ENCODE peak calls at places on chromosomes 4 and X, in four cellular contexts. One of them, this sample, is unnamed.
A peak's percentile ranks its signal among the peaks of the same experiment; 100 is the strongest.

GRCh38 chrX:115602308-115602707 is 41.3 kb downstream of the PLS3 start:
- DNase-seq in IMR-90: no peak
- DNase-seq in left ventricle myocardium inferior: no peak
- DNase-seq in upper lobe of right lung: no peak
- DNase-seq in this sample: no peak

GRCh38 chrX:10011991-10012390 is 44.8 kb downstream of the CLDN34 start:
- DNase-seq in upper lobe of right lung: peak; percentile 68
- DNase-seq in left ventricle myocardium inferior: no peak
- DNase-seq in IMR-90: no peak
- DNase-seq in this sample: no peak

GRCh38 chr4:55008166-55009056 is 117.0 kb downstream of the KDR start:
- DNase-seq in left ventricle myocardium inferior: no peak
- DNase-seq in upper lobe of right lung: peak; percentile 62
- DNase-seq in IMR-90: no peak
- DNase-seq in this sample: no peak

GRCh38 chr4:110638347-110638746 is 15.5 kb upstream of the PITX2 start:
- DNase-seq in IMR-90: no peak
- DNase-seq in upper lobe of right lung: no peak
- DNase-seq in left ventricle myocardium inferior: no peak
- DNase-seq in this sample: no peak

GRCh38 chr4:186019264-186019663 is 49.7 kb upstream of the TLR3 start:
- DNase-seq in upper lobe of right lung: no peak
- DNase-seq in IMR-90: no peak
- DNase-seq in left ventricle myocardium inferior: no peak
- DNase-seq in this sample: no peak

GRCh38 chr4:55364691-55365346 is 18.8 kb downstream of the SRD5A3 start:
- DNase-seq in left ventricle myocardium inferior: no peak
- DNase-seq in IMR-90: no peak
- DNase-seq in upper lobe of right lung: no peak
- DNase-seq in this sample: no peak

GRCh38 chr4:174926958-174927357 is 8.8 kb downstream of the ADAM29 start:
- DNase-seq in upper lobe of right lung: no peak
- DNase-seq in left ventricle myocardium inferior: no peak
- DNase-seq in IMR-90: no peak
- DNase-seq in this sample: no peak

GRCh38 chr4:99221980-99222379 is 2.9 kb upstream of the ADH6 start:
- DNase-seq in IMR-90: peak; percentile 5
- DNase-seq in upper lobe of right lung: no peak
- DNase-seq in left ventricle myocardium inferior: no peak
- DNase-seq in this sample: no peak

GRCh38 chr4:148735432-148736155 is 293.4 kb upstream of the NR3C2 start:
- DNase-seq in upper lobe of right lung: no peak
- DNase-seq in IMR-90: no peak
- DNase-seq in left ventricle myocardium inferior: no peak
- DNase-seq in this sample: no peak

GRCh38 chrX:131626681-131627296 is 82.9 kb downstream of the OR13H1 start:
- DNase-seq in left ventricle myocardium inferior: no peak
- DNase-seq in upper lobe of right lung: no peak
- DNase-seq in IMR-90: no peak
- DNase-seq in this sample: no peak

GRCh38 chrX:107599371-107599970 is 28.8 kb upstream of the PRPS1 start:
- DNase-seq in left ventricle myocardium inferior: no peak
- DNase-seq in upper lobe of right lung: no peak
- DNase-seq in IMR-90: no peak
- DNase-seq in this sample: no peak

GRCh38 chrX:123626962-123627361 is 105.9 kb downstream of the THOC2 start:
- DNase-seq in left ventricle myocardium inferior: no peak
- DNase-seq in upper lobe of right lung: no peak
- DNase-seq in IMR-90: peak; percentile 68
- DNase-seq in this sample: no peak

GRCh38 chr4:173152104-173152503 is 16.5 kb upstream of the GALNT7 start:
- DNase-seq in upper lobe of right lung: no peak
- DNase-seq in IMR-90: no peak
- DNase-seq in left ventricle myocardium inferior: no peak
- DNase-seq in this sample: no peak

GRCh38 chr4:83109480-83110221 is 4.9 kb downstream of the PLAC8 start:
- DNase-seq in left ventricle myocardium inferior: peak; percentile 26
- DNase-seq in IMR-90: peak; percentile 3
- DNase-seq in upper lobe of right lung: peak; percentile 78
- DNase-seq in this sample: peak; percentile 60

GRCh38 chr4:139581096-139581495 is 25.1 kb upstream of the SETD7 start:
- DNase-seq in left ventricle myocardium inferior: no peak
- DNase-seq in IMR-90: no peak
- DNase-seq in upper lobe of right lung: no peak
- DNase-seq in this sample: no peak

GRCh38 chr4:99824070-99824599 is 7.5 kb downstream of the DAPP1 start:
- DNase-seq in left ventricle myocardium inferior: no peak
- DNase-seq in IMR-90: no peak
- DNase-seq in upper lobe of right lung: no peak
- DNase-seq in this sample: no peak

GRCh38 chr4:150583287-150584197 is 1.6 kb downstream of the MAB21L2 start:
- DNase-seq in IMR-90: peak; percentile 47
- DNase-seq in left ventricle myocardium inferior: peak; percentile 41
- DNase-seq in upper lobe of right lung: no peak
- DNase-seq in this sample: peak; percentile 83

GRCh38 chr4:1081689-1082040 is 31.7 kb downstream of the RNF212 start:
- DNase-seq in left ventricle myocardium inferior: no peak
- DNase-seq in upper lobe of right lung: no peak
- DNase-seq in IMR-90: peak; percentile 63
- DNase-seq in this sample: no peak

GRCh38 chrX:103376118-103376978 is at the start of gene BEX3:
- DNase-seq in left ventricle myocardium inferior: peak; percentile 45
- DNase-seq in IMR-90: peak; percentile 59
- DNase-seq in upper lobe of right lung: peak; percentile 81
- DNase-seq in this sample: peak; percentile 69

GRCh38 chrX:40581333-40581910 is 652 bp downstream of the ATP6AP2 start:
- DNase-seq in left ventricle myocardium inferior: no peak
- DNase-seq in IMR-90: peak; percentile 8
- DNase-seq in upper lobe of right lung: no peak
- DNase-seq in this sample: no peak

GRCh38 chr4:124940387-124940786 is 227.9 kb upstream of the ANKRD50 start:
- DNase-seq in upper lobe of right lung: no peak
- DNase-seq in left ventricle myocardium inferior: no peak
- DNase-seq in IMR-90: peak; percentile 98
- DNase-seq in this sample: no peak

GRCh38 chrX:155215443-155216178 is 649 bp upstream of the VBP1 start:
- DNase-seq in upper lobe of right lung: no peak
- DNase-seq in left ventricle myocardium inferior: no peak
- DNase-seq in IMR-90: no peak
- DNase-seq in this sample: no peak

GRCh38 chr4:2135083-2135482 is 76.0 kb downstream of the NAT8L start:
- DNase-seq in upper lobe of right lung: no peak
- DNase-seq in left ventricle myocardium inferior: no peak
- DNase-seq in IMR-90: peak; percentile 49
- DNase-seq in this sample: no peak

GRCh38 chr4:164716901-164717300 is 37.0 kb upstream of the SMIM31 start:
- DNase-seq in IMR-90: no peak
- DNase-seq in left ventricle myocardium inferior: no peak
- DNase-seq in upper lobe of right lung: no peak
- DNase-seq in this sample: no peak

GRCh38 chr4:187184513-187184912 is 460.9 kb upstream of the FAT1 start:
- DNase-seq in left ventricle myocardium inferior: no peak
- DNase-seq in upper lobe of right lung: no peak
- DNase-seq in IMR-90: no peak
- DNase-seq in this sample: no peak

GRCh38 chr4:182255421-182256190 is 12.4 kb downstream of the TENM3 start:
- DNase-seq in left ventricle myocardium inferior: no peak
- DNase-seq in IMR-90: no peak
- DNase-seq in upper lobe of right lung: no peak
- DNase-seq in this sample: no peak

GRCh38 chr4:158314756-158315487 is 104.6 kb downstream of the TMEM144 start:
- DNase-seq in IMR-90: peak; percentile 98
- DNase-seq in upper lobe of right lung: no peak
- DNase-seq in left ventricle myocardium inferior: no peak
- DNase-seq in this sample: no peak

GRCh38 chrX:107102980-107103379 is 15.6 kb downstream of the RBM41 start:
- DNase-seq in upper lobe of right lung: no peak
- DNase-seq in left ventricle myocardium inferior: no peak
- DNase-seq in IMR-90: peak; percentile 7
- DNase-seq in this sample: no peak

GRCh38 chr4:4426511-4427477 is 39.9 kb downstream of the NSG1 start:
- DNase-seq in upper lobe of right lung: no peak
- DNase-seq in left ventricle myocardium inferior: no peak
- DNase-seq in IMR-90: no peak
- DNase-seq in this sample: no peak

GRCh38 chrX:119887721-119888425 is 7.8 kb upstream of the AKAP14 start:
- DNase-seq in IMR-90: peak; percentile 30
- DNase-seq in left ventricle myocardium inferior: peak; percentile 62
- DNase-seq in upper lobe of right lung: peak; percentile 84
- DNase-seq in this sample: peak; percentile 51

GRCh38 chr4:55947254-55947882 is 1.4 kb upstream of the CEP135 start:
- DNase-seq in upper lobe of right lung: no peak
- DNase-seq in left ventricle myocardium inferior: no peak
- DNase-seq in IMR-90: peak; percentile 36
- DNase-seq in this sample: no peak

GRCh38 chr4:83010111-83010521 is 507 bp downstream of the LIN54 start:
- DNase-seq in IMR-90: peak; percentile 46
- DNase-seq in upper lobe of right lung: no peak
- DNase-seq in left ventricle myocardium inferior: no peak
- DNase-seq in this sample: no peak

GRCh38 chr4:122458625-122459024 is 2.1 kb upstream of the IL2 start:
- DNase-seq in left ventricle myocardium inferior: no peak
- DNase-seq in upper lobe of right lung: no peak
- DNase-seq in IMR-90: peak; percentile 17
- DNase-seq in this sample: no peak

GRCh38 chr4:13201241-13201640 is 282.9 kb downstream of the RAB28 start:
- DNase-seq in upper lobe of right lung: no peak
- DNase-seq in IMR-90: no peak
- DNase-seq in left ventricle myocardium inferior: no peak
- DNase-seq in this sample: no peak

GRCh38 chr4:38151870-38152269 is 191.7 kb downstream of the PTTG2 start:
- DNase-seq in upper lobe of right lung: no peak
- DNase-seq in left ventricle myocardium inferior: no peak
- DNase-seq in IMR-90: no peak
- DNase-seq in this sample: no peak

GRCh38 chr4:38152305-38152704 is 192.1 kb downstream of the PTTG2 start:
- DNase-seq in left ventricle myocardium inferior: no peak
- DNase-seq in IMR-90: no peak
- DNase-seq in upper lobe of right lung: no peak
- DNase-seq in this sample: no peak

GRCh38 chr4:38149472-38149871 is 189.3 kb downstream of the PTTG2 start:
- DNase-seq in IMR-90: no peak
- DNase-seq in upper lobe of right lung: no peak
- DNase-seq in left ventricle myocardium inferior: no peak
- DNase-seq in this sample: no peak

GRCh38 chr4:38150766-38151165 is 190.6 kb downstream of the PTTG2 start:
- DNase-seq in upper lobe of right lung: no peak
- DNase-seq in IMR-90: peak; percentile 93
- DNase-seq in left ventricle myocardium inferior: no peak
- DNase-seq in this sample: peak; percentile 15

DNA sequence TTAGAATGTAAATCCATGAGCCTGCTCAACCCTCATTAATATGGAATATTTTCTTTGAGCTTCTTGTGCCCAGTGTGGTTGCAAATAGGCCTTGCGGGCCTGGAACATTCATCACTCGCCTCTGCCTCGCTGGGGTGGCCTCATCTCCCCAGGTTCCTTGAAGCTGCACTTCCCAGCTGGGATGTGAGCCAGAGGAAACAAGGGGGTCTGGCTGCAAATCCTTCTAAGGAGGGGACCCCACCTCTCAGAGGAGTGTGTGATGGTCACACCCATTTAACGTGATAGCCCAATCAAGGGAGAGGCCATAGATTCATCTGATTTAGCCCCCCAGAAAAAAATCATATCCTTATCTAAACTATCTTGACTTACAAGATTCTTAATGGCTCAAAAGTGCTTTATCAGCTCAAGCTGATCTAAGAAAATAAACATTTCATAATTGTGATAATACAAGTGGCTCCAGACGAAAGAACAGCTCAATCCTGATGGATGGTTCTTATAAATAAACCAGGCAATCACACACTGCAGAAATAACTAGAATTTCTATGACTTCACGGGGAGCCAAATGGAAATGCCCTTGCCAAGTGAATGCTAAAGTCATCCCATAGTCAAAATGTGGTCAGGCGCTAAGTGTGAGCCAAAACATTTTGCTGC is 189.9 kb downstream of the PTTG2 start:
- DNase-seq in left ventricle myocardium inferior: no peak
- DNase-seq in IMR-90: peak; percentile 86
- DNase-seq in upper lobe of right lung: no peak
- DNase-seq in this sample: no peak
- H3K4me1 ChIP-seq in left ventricle myocardium inferior: peaks cover 37% of the 10 kb centered on the region
- H3K4me1 ChIP-seq in IMR-90: peaks cover 34% of the 10 kb centered on the region
- H3K4me1 ChIP-seq in upper lobe of right lung: peaks cover 18% of the 10 kb centered on the region
- H3K4me1 ChIP-seq in this sample: no peaks in the 10 kb centered on the region

GRCh38 chr4:184343400-184344177 is 125.9 kb upstream of the ENPP6 start:
- DNase-seq in upper lobe of right lung: peak; percentile 78
- DNase-seq in left ventricle myocardium inferior: peak; percentile 61
- DNase-seq in IMR-90: peak; percentile 75
- DNase-seq in this sample: peak; percentile 79
- H3K4me1 ChIP-seq in upper lobe of right lung: peaks cover 42% of the 10 kb centered on the region
- H3K4me1 ChIP-seq in left ventricle myocardium inferior: peaks cover 65% of the 10 kb centered on the region
- H3K4me1 ChIP-seq in IMR-90: peaks cover 19% of the 10 kb centered on the region
- H3K4me1 ChIP-seq in this sample: peaks cover 7% of the 10 kb centered on the region

DNA sequence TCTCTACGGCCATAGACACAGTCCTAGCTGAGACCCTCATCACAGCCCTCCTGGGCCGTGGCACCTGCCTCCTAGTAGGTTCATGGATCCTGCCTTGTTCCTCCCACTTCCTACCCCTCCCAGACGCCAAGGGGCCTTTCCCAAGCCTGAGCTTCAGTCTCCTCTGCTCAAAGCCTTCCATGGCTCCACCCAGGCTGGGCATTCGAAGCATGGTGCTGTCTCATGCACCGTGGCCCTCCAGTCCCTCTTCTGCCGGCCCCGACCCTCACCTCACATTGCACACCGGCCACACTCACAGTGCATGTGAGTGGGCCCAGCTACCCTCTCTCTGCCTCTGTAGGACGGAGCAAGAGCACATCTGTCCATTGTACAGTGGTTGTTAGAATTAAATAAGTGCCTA is 21.7 kb upstream of the KIAA0232 start:
- DNase-seq in left ventricle myocardium inferior: no peak
- DNase-seq in upper lobe of right lung: peak; percentile 40
- DNase-seq in IMR-90: no peak
- DNase-seq in this sample: no peak
- H3K4me1 ChIP-seq in left ventricle myocardium inferior: peaks cover 6% of the 10 kb centered on the region
- H3K4me1 ChIP-seq in upper lobe of right lung: no peaks in the 10 kb centered on the region
- H3K4me1 ChIP-seq in IMR-90: no peaks in the 10 kb centered on the region
- H3K4me1 ChIP-seq in this sample: no peaks in the 10 kb centered on the region

GRCh38 chr4:88812976-88813375 is 115.3 kb upstream of the NAP1L5 start:
- DNase-seq in left ventricle myocardium inferior: no peak
- DNase-seq in IMR-90: no peak
- DNase-seq in upper lobe of right lung: no peak
- DNase-seq in this sample: no peak
- H3K4me1 ChIP-seq in left ventricle myocardium inferior: peaks cover 80% of the 10 kb centered on the region
- H3K4me1 ChIP-seq in IMR-90: no peaks in the 10 kb centered on the region
- H3K4me1 ChIP-seq in upper lobe of right lung: peaks cover 31% of the 10 kb centered on the region
- H3K4me1 ChIP-seq in this sample: peaks cover 34% of the 10 kb centered on the region

GRCh38 chr4:80074651-80075050 is 1.6 kb upstream of the ANTXR2 start:
- DNase-seq in upper lobe of right lung: no peak
- DNase-seq in left ventricle myocardium inferior: no peak
- DNase-seq in IMR-90: no peak
- DNase-seq in this sample: no peak
- H3K4me1 ChIP-seq in upper lobe of right lung: peaks cover 28% of the 10 kb centered on the region
- H3K4me1 ChIP-seq in left ventricle myocardium inferior: peaks cover 54% of the 10 kb centered on the region
- H3K4me1 ChIP-seq in IMR-90: peaks cover 1% of the 10 kb centered on the region
- H3K4me1 ChIP-seq in this sample: no peaks in the 10 kb centered on the region

This sample was measured in right lobe of liver.